ENCODE peak calls at places on chromosomes 11 and 22, in nine cellular contexts. One of them, this sample, is unnamed.

GRCh38 chr11:115054541-115055538 is 376.5 kb downstream of the NXPE2 start:
- DNase-seq in breast epithelium: peak
- DNase-seq in choroid plexus epithelial cell: no peak
- DNase-seq in effector CD4-positive, alpha-beta T cell: no peak
- DNase-seq in MG63: peak
- DNase-seq in stimulated activated CD4-positive, alpha-beta T cell treated with anti-CD3 and anti-CD28 coated beads, TNF-alpha, amount 100 ng/mL, for 1 hour: no peak
- DNase-seq in ovary: no peak
- DNase-seq in DMS 273 treated with DMSO at 0.1 percent for 48 hours: no peak
- DNase-seq in NCI-H345: peak
- DNase-seq in this sample: no peak

GRCh38 chr22:22087854-22088657 is 105.5 kb upstream of the TOP3B start:
- DNase-seq in breast epithelium: no peak
- DNase-seq in choroid plexus epithelial cell: no peak
- DNase-seq in effector CD4-positive, alpha-beta T cell: no peak
- DNase-seq in MG63: no peak
- DNase-seq in stimulated activated CD4-positive, alpha-beta T cell treated with anti-CD3 and anti-CD28 coated beads, TNF-alpha, amount 100 ng/mL, for 1 hour: no peak
- DNase-seq in ovary: no peak
- DNase-seq in DMS 273 treated with DMSO at 0.1 percent for 48 hours: no peak
- DNase-seq in NCI-H345: no peak
- DNase-seq in this sample: no peak

GRCh38 chr11:65863889-65864757 is 3.9 kb downstream of the MUS81 start:
- DNase-seq in breast epithelium: no peak
- DNase-seq in choroid plexus epithelial cell: peak
- DNase-seq in effector CD4-positive, alpha-beta T cell: no peak
- DNase-seq in MG63: no peak
- DNase-seq in stimulated activated CD4-positive, alpha-beta T cell treated with anti-CD3 and anti-CD28 coated beads, TNF-alpha, amount 100 ng/mL, for 1 hour: no peak
- DNase-seq in ovary: peak
- DNase-seq in DMS 273 treated with DMSO at 0.1 percent for 48 hours: no peak
- DNase-seq in NCI-H345: no peak
- DNase-seq in this sample: no peak

GRCh38 chr11:57515332-57516060 is at the start of gene SLC43A1:
- DNase-seq in breast epithelium: no peak
- DNase-seq in choroid plexus epithelial cell: peak
- DNase-seq in effector CD4-positive, alpha-beta T cell: no peak
- DNase-seq in MG63: peak
- DNase-seq in stimulated activated CD4-positive, alpha-beta T cell treated with anti-CD3 and anti-CD28 coated beads, TNF-alpha, amount 100 ng/mL, for 1 hour: peak
- DNase-seq in ovary: peak
- DNase-seq in DMS 273 treated with DMSO at 0.1 percent for 48 hours: no peak
- DNase-seq in NCI-H345: no peak
- DNase-seq in this sample: no peak

GRCh38 chr22:17769013-17769715 is 5.1 kb downstream of the BID start:
- DNase-seq in breast epithelium: no peak
- DNase-seq in choroid plexus epithelial cell: no peak
- DNase-seq in effector CD4-positive, alpha-beta T cell: no peak
- DNase-seq in MG63: no peak
- DNase-seq in stimulated activated CD4-positive, alpha-beta T cell treated with anti-CD3 and anti-CD28 coated beads, TNF-alpha, amount 100 ng/mL, for 1 hour: no peak
- DNase-seq in ovary: no peak
- DNase-seq in DMS 273 treated with DMSO at 0.1 percent for 48 hours: no peak
- DNase-seq in NCI-H345: no peak
- DNase-seq in this sample: no peak

GRCh38 chr22:38172489-38173155 is 9.0 kb downstream of the PLA2G6 start:
- DNase-seq in breast epithelium: peak
- DNase-seq in choroid plexus epithelial cell: no peak
- DNase-seq in effector CD4-positive, alpha-beta T cell: peak
- DNase-seq in MG63: no peak
- DNase-seq in stimulated activated CD4-positive, alpha-beta T cell treated with anti-CD3 and anti-CD28 coated beads, TNF-alpha, amount 100 ng/mL, for 1 hour: no peak
- DNase-seq in ovary: no peak
- DNase-seq in DMS 273 treated with DMSO at 0.1 percent for 48 hours: no peak
- DNase-seq in NCI-H345: peak
- DNase-seq in this sample: no peak

GRCh38 chr11:23206736-23207336 is 346.6 kb upstream of the CCDC179 start:
- DNase-seq in breast epithelium: no peak
- DNase-seq in choroid plexus epithelial cell: peak
- DNase-seq in effector CD4-positive, alpha-beta T cell: no peak
- DNase-seq in MG63: no peak
- DNase-seq in stimulated activated CD4-positive, alpha-beta T cell treated with anti-CD3 and anti-CD28 coated beads, TNF-alpha, amount 100 ng/mL, for 1 hour: no peak
- DNase-seq in ovary: no peak
- DNase-seq in DMS 273 treated with DMSO at 0.1 percent for 48 hours: no peak
- DNase-seq in NCI-H345: no peak
- DNase-seq in this sample: no peak

GRCh38 chr11:112776834-112777793 is 184.1 kb upstream of the NCAM1 start:
- DNase-seq in breast epithelium: no peak
- DNase-seq in choroid plexus epithelial cell: no peak
- DNase-seq in effector CD4-positive, alpha-beta T cell: no peak
- DNase-seq in MG63: no peak
- DNase-seq in stimulated activated CD4-positive, alpha-beta T cell treated with anti-CD3 and anti-CD28 coated beads, TNF-alpha, amount 100 ng/mL, for 1 hour: no peak
- DNase-seq in ovary: no peak
- DNase-seq in DMS 273 treated with DMSO at 0.1 percent for 48 hours: no peak
- DNase-seq in NCI-H345: peak
- DNase-seq in this sample: no peak

GRCh38 chr11:45142241-45142885 is 4.1 kb upstream of the PRDM11 start:
- DNase-seq in breast epithelium: no peak
- DNase-seq in choroid plexus epithelial cell: peak
- DNase-seq in effector CD4-positive, alpha-beta T cell: no peak
- DNase-seq in MG63: peak
- DNase-seq in stimulated activated CD4-positive, alpha-beta T cell treated with anti-CD3 and anti-CD28 coated beads, TNF-alpha, amount 100 ng/mL, for 1 hour: no peak
- DNase-seq in ovary: no peak
- DNase-seq in DMS 273 treated with DMSO at 0.1 percent for 48 hours: no peak
- DNase-seq in NCI-H345: no peak
- DNase-seq in this sample: no peak

GRCh38 chr22:48500481-48501230 is 1327.0 kb downstream of the BRD1 start:
- DNase-seq in breast epithelium: no peak
- DNase-seq in choroid plexus epithelial cell: no peak
- DNase-seq in effector CD4-positive, alpha-beta T cell: no peak
- DNase-seq in MG63: no peak
- DNase-seq in stimulated activated CD4-positive, alpha-beta T cell treated with anti-CD3 and anti-CD28 coated beads, TNF-alpha, amount 100 ng/mL, for 1 hour: no peak
- DNase-seq in ovary: no peak
- DNase-seq in DMS 273 treated with DMSO at 0.1 percent for 48 hours: no peak
- DNase-seq in NCI-H345: no peak
- DNase-seq in this sample: no peak

GRCh38 chr22:50479686-50480085 is 1.7 kb upstream of the ADM2 start:
- DNase-seq in breast epithelium: no peak
- DNase-seq in choroid plexus epithelial cell: no peak
- DNase-seq in effector CD4-positive, alpha-beta T cell: no peak
- DNase-seq in MG63: no peak
- DNase-seq in stimulated activated CD4-positive, alpha-beta T cell treated with anti-CD3 and anti-CD28 coated beads, TNF-alpha, amount 100 ng/mL, for 1 hour: no peak
- DNase-seq in ovary: no peak
- DNase-seq in DMS 273 treated with DMSO at 0.1 percent for 48 hours: no peak
- DNase-seq in NCI-H345: peak
- DNase-seq in this sample: no peak

GRCh38 chr11:70527046-70527395 is 128.7 kb downstream of the CTTN start:
- DNase-seq in breast epithelium: no peak
- DNase-seq in choroid plexus epithelial cell: no peak
- DNase-seq in effector CD4-positive, alpha-beta T cell: no peak
- DNase-seq in MG63: no peak
- DNase-seq in stimulated activated CD4-positive, alpha-beta T cell treated with anti-CD3 and anti-CD28 coated beads, TNF-alpha, amount 100 ng/mL, for 1 hour: no peak
- DNase-seq in ovary: no peak
- DNase-seq in DMS 273 treated with DMSO at 0.1 percent for 48 hours: no peak
- DNase-seq in NCI-H345: no peak
- DNase-seq in this sample: no peak

GRCh38 chr22:20002098-20002497 is 14.5 kb downstream of the ARVCF start:
- DNase-seq in breast epithelium: no peak
- DNase-seq in choroid plexus epithelial cell: no peak
- DNase-seq in effector CD4-positive, alpha-beta T cell: no peak
- DNase-seq in MG63: no peak
- DNase-seq in stimulated activated CD4-positive, alpha-beta T cell treated with anti-CD3 and anti-CD28 coated beads, TNF-alpha, amount 100 ng/mL, for 1 hour: no peak
- DNase-seq in ovary: no peak
- DNase-seq in DMS 273 treated with DMSO at 0.1 percent for 48 hours: no peak
- DNase-seq in NCI-H345: no peak
- DNase-seq in this sample: no peak

GRCh38 chr11:7353100-7353499 is 101.4 kb downstream of the SYT9 start:
- DNase-seq in breast epithelium: no peak
- DNase-seq in choroid plexus epithelial cell: peak
- DNase-seq in effector CD4-positive, alpha-beta T cell: no peak
- DNase-seq in MG63: no peak
- DNase-seq in stimulated activated CD4-positive, alpha-beta T cell treated with anti-CD3 and anti-CD28 coated beads, TNF-alpha, amount 100 ng/mL, for 1 hour: no peak
- DNase-seq in ovary: no peak
- DNase-seq in DMS 273 treated with DMSO at 0.1 percent for 48 hours: no peak
- DNase-seq in NCI-H345: no peak
- DNase-seq in this sample: no peak

GRCh38 chr11:121420398-121420797 is 31.7 kb upstream of the SORL1 start:
- DNase-seq in breast epithelium: no peak
- DNase-seq in choroid plexus epithelial cell: no peak
- DNase-seq in effector CD4-positive, alpha-beta T cell: no peak
- DNase-seq in MG63: no peak
- DNase-seq in stimulated activated CD4-positive, alpha-beta T cell treated with anti-CD3 and anti-CD28 coated beads, TNF-alpha, amount 100 ng/mL, for 1 hour: no peak
- DNase-seq in ovary: no peak
- DNase-seq in DMS 273 treated with DMSO at 0.1 percent for 48 hours: no peak
- DNase-seq in NCI-H345: no peak
- DNase-seq in this sample: no peak

GRCh38 chr22:35966314-35967045 is 62.1 kb downstream of the RBFOX2 start:
- DNase-seq in breast epithelium: no peak
- DNase-seq in choroid plexus epithelial cell: no peak
- DNase-seq in effector CD4-positive, alpha-beta T cell: no peak
- DNase-seq in MG63: no peak
- DNase-seq in stimulated activated CD4-positive, alpha-beta T cell treated with anti-CD3 and anti-CD28 coated beads, TNF-alpha, amount 100 ng/mL, for 1 hour: no peak
- DNase-seq in ovary: no peak
- DNase-seq in DMS 273 treated with DMSO at 0.1 percent for 48 hours: no peak
- DNase-seq in NCI-H345: no peak
- DNase-seq in this sample: no peak

GRCh38 chr11:69908511-69909220 is 89.5 kb upstream of the FGF3 start:
- DNase-seq in breast epithelium: no peak
- DNase-seq in choroid plexus epithelial cell: no peak
- DNase-seq in effector CD4-positive, alpha-beta T cell: no peak
- DNase-seq in MG63: no peak
- DNase-seq in stimulated activated CD4-positive, alpha-beta T cell treated with anti-CD3 and anti-CD28 coated beads, TNF-alpha, amount 100 ng/mL, for 1 hour: no peak
- DNase-seq in ovary: no peak
- DNase-seq in DMS 273 treated with DMSO at 0.1 percent for 48 hours: no peak
- DNase-seq in NCI-H345: no peak
- DNase-seq in this sample: no peak

GRCh38 chr11:124791626-124792341 is 8.4 kb downstream of the MSANTD2 start:
- DNase-seq in breast epithelium: no peak
- DNase-seq in choroid plexus epithelial cell: peak
- DNase-seq in effector CD4-positive, alpha-beta T cell: no peak
- DNase-seq in MG63: no peak
- DNase-seq in stimulated activated CD4-positive, alpha-beta T cell treated with anti-CD3 and anti-CD28 coated beads, TNF-alpha, amount 100 ng/mL, for 1 hour: no peak
- DNase-seq in ovary: no peak
- DNase-seq in DMS 273 treated with DMSO at 0.1 percent for 48 hours: no peak
- DNase-seq in NCI-H345: peak
- DNase-seq in this sample: no peak

GRCh38 chr11:134761361-134761760 is 349.3 kb upstream of the B3GAT1 start:
- DNase-seq in breast epithelium: no peak
- DNase-seq in choroid plexus epithelial cell: no peak
- DNase-seq in effector CD4-positive, alpha-beta T cell: no peak
- DNase-seq in MG63: no peak
- DNase-seq in stimulated activated CD4-positive, alpha-beta T cell treated with anti-CD3 and anti-CD28 coated beads, TNF-alpha, amount 100 ng/mL, for 1 hour: no peak
- DNase-seq in ovary: no peak
- DNase-seq in DMS 273 treated with DMSO at 0.1 percent for 48 hours: no peak
- DNase-seq in NCI-H345: no peak
- DNase-seq in this sample: no peak

GRCh38 chr11:100712618-100713017 is 25.5 kb downstream of the ARHGAP42 start:
- DNase-seq in breast epithelium: no peak
- DNase-seq in choroid plexus epithelial cell: no peak
- DNase-seq in effector CD4-positive, alpha-beta T cell: no peak
- DNase-seq in MG63: no peak
- DNase-seq in stimulated activated CD4-positive, alpha-beta T cell treated with anti-CD3 and anti-CD28 coated beads, TNF-alpha, amount 100 ng/mL, for 1 hour: no peak
- DNase-seq in ovary: no peak
- DNase-seq in DMS 273 treated with DMSO at 0.1 percent for 48 hours: no peak
- DNase-seq in NCI-H345: no peak
- DNase-seq in this sample: no peak

GRCh38 chr11:13183094-13183825 is 94.3 kb upstream of the BMAL1 start:
- DNase-seq in breast epithelium: no peak
- DNase-seq in choroid plexus epithelial cell: peak
- DNase-seq in effector CD4-positive, alpha-beta T cell: no peak
- DNase-seq in MG63: no peak
- DNase-seq in stimulated activated CD4-positive, alpha-beta T cell treated with anti-CD3 and anti-CD28 coated beads, TNF-alpha, amount 100 ng/mL, for 1 hour: no peak
- DNase-seq in ovary: no peak
- DNase-seq in DMS 273 treated with DMSO at 0.1 percent for 48 hours: no peak
- DNase-seq in NCI-H345: peak
- DNase-seq in this sample: no peak

GRCh38 chr11:69588270-69588669 is 52.7 kb upstream of the CCND1 start:
- DNase-seq in breast epithelium: no peak
- DNase-seq in choroid plexus epithelial cell: peak
- DNase-seq in effector CD4-positive, alpha-beta T cell: no peak
- DNase-seq in MG63: peak
- DNase-seq in stimulated activated CD4-positive, alpha-beta T cell treated with anti-CD3 and anti-CD28 coated beads, TNF-alpha, amount 100 ng/mL, for 1 hour: no peak
- DNase-seq in ovary: no peak
- DNase-seq in DMS 273 treated with DMSO at 0.1 percent for 48 hours: no peak
- DNase-seq in NCI-H345: no peak
- DNase-seq in this sample: no peak

GRCh38 chr22:44667829-44668189 is 34.2 kb upstream of the PRR5 start:
- DNase-seq in breast epithelium: no peak
- DNase-seq in choroid plexus epithelial cell: no peak
- DNase-seq in effector CD4-positive, alpha-beta T cell: peak
- DNase-seq in MG63: no peak
- DNase-seq in stimulated activated CD4-positive, alpha-beta T cell treated with anti-CD3 and anti-CD28 coated beads, TNF-alpha, amount 100 ng/mL, for 1 hour: peak
- DNase-seq in ovary: no peak
- DNase-seq in DMS 273 treated with DMSO at 0.1 percent for 48 hours: no peak
- DNase-seq in NCI-H345: no peak
- DNase-seq in this sample: peak

GRCh38 chr11:119910650-119911049 is 181.7 kb upstream of the NECTIN1 start:
- DNase-seq in breast epithelium: no peak
- DNase-seq in choroid plexus epithelial cell: no peak
- DNase-seq in effector CD4-positive, alpha-beta T cell: no peak
- DNase-seq in MG63: no peak
- DNase-seq in stimulated activated CD4-positive, alpha-beta T cell treated with anti-CD3 and anti-CD28 coated beads, TNF-alpha, amount 100 ng/mL, for 1 hour: no peak
- DNase-seq in ovary: no peak
- DNase-seq in DMS 273 treated with DMSO at 0.1 percent for 48 hours: no peak
- DNase-seq in NCI-H345: no peak
- DNase-seq in this sample: no peak